ENCODE peak calls at places on chromosomes 12 and 14, in four cellular contexts. F is A549, W is HepG2, S is K562. B is an unnamed sample.

GRCh38 chr12:79975143-79975542 is 40.2 kb upstream of the PPP1R12A start:
- DNase-seq in F (no peak), W (no peak), S (no peak), B (no peak)

GRCh38 chr14:31418440-31418839 is 1.9 kb downstream of the HEATR5A start:
- DNase-seq in F (no peak), W (no peak), S (no peak), B (no peak)

GRCh38 chr12:117968826-117969659 is at the start of gene KSR2:
- DNase-seq in F (peak), W (peak), S (peak), B (no peak)

GRCh38 chr12:67647251-67647546 is 1.3 kb upstream of the DYRK2 start:
- DNase-seq in F (no peak), W (no peak), S (no peak), B (no peak)

GRCh38 chr14:91009501-91010152 is 50.8 kb downstream of the RPS6KA5 start:
- DNase-seq in F (no peak), W (no peak), S (no peak), B (no peak)

GRCh38 chr14:91281346-91281745 is 36.8 kb upstream of the GPR68 start:
- DNase-seq in F (no peak), W (no peak), S (no peak), B (peak)

GRCh38 chr14:21734457-21735074 is 60.9 kb upstream of the OR4E1 start:
- DNase-seq in F (peak), W (peak), S (peak), B (peak)

GRCh38 chr12:31773223-31773750 is 44.5 kb upstream of the AMN1 start:
- DNase-seq in F (no peak), W (peak), S (no peak), B (no peak)

GRCh38 chr14:34254031-34254430 is 208.0 kb downstream of the SPTSSA start:
- DNase-seq in F (no peak), W (no peak), S (no peak), B (no peak)

GRCh38 chr12:32535260-32535999 is 136.1 kb downstream of the FGD4 start:
- DNase-seq in F (peak), W (peak), S (peak), B (peak)

GRCh38 chr14:101370593-101371569 is 190.4 kb upstream of the DIO3 start:
- DNase-seq in F (no peak), W (no peak), S (no peak), B (no peak)

GRCh38 chr12:125065021-125065752 is at the start of gene AACS:
- DNase-seq in F (peak), W (peak), S (peak), B (peak)

GRCh38 chr12:124694250-124694649 is 126.8 kb upstream of the NCOR2 start:
- DNase-seq in F (no peak), W (no peak), S (no peak), B (no peak)

GRCh38 chr14:95829321-95829720 is 47.3 kb upstream of the TUNAR start:
- DNase-seq in F (no peak), W (no peak), S (no peak), B (no peak)

GRCh38 chr12:108647936-108648287 is 14.2 kb upstream of the SELPLG start:
- DNase-seq in F (no peak), W (no peak), S (no peak), B (no peak)

GRCh38 chr12:8088574-8088973 is 6.5 kb downstream of the NECAP1 start:
- DNase-seq in F (no peak), W (no peak), S (no peak), B (no peak)

GRCh38 chr14:33834101-33834955 is 116.5 kb downstream of the EGLN3 start:
- DNase-seq in F (no peak), W (no peak), S (no peak), B (no peak)

GRCh38 chr12:76685246-76685678 is 78.7 kb upstream of the ZDHHC17 start:
- DNase-seq in F (no peak), W (no peak), S (no peak), B (peak)

GRCh38 chr12:74381968-74382367 is 155.7 kb upstream of the ATXN7L3B start:
- DNase-seq in F (no peak), W (no peak), S (no peak), B (no peak)

GRCh38 chr14:88233915-88234314 is 89.2 kb downstream of the KCNK10 start:
- DNase-seq in F (no peak), W (peak), S (peak), B (no peak)

GRCh38 chr12:96471368-96472040 is 17.9 kb upstream of the CFAP54 start:
- DNase-seq in F (no peak), W (no peak), S (no peak), B (peak)

GRCh38 chr14:74950795-74951442 is 4.5 kb downstream of the PGF start:
- DNase-seq in F (no peak), W (peak), S (no peak), B (peak)

GRCh38 chr14:89351364-89351957 is 65.6 kb downstream of the FOXN3 start:
- DNase-seq in F (no peak), W (peak), S (no peak), B (peak)

GRCh38 chr14:95515080-95515489 is 1.4 kb downstream of the SYNE3 start:
- DNase-seq in F (no peak), W (no peak), S (no peak), B (no peak)

GRCh38 chr12:39990122-39991101 is 115.5 kb downstream of the SLC2A13 start:
- DNase-seq in F (peak), W (peak), S (peak), B (peak)

GRCh38 chr12:74985293-74985985 is 224.2 kb downstream of the KCNC2 start:
- DNase-seq in F (no peak), W (no peak), S (no peak), B (no peak)

GRCh38 chr12:95322335-95322734 is 104.7 kb downstream of the VEZT start:
- DNase-seq in F (no peak), W (no peak), S (no peak), B (peak)

GRCh38 chr14:64682173-64682710 is 22.0 kb upstream of the PLEKHG3 start:
- DNase-seq in F (no peak), W (no peak), S (no peak), B (peak)

DNA sequence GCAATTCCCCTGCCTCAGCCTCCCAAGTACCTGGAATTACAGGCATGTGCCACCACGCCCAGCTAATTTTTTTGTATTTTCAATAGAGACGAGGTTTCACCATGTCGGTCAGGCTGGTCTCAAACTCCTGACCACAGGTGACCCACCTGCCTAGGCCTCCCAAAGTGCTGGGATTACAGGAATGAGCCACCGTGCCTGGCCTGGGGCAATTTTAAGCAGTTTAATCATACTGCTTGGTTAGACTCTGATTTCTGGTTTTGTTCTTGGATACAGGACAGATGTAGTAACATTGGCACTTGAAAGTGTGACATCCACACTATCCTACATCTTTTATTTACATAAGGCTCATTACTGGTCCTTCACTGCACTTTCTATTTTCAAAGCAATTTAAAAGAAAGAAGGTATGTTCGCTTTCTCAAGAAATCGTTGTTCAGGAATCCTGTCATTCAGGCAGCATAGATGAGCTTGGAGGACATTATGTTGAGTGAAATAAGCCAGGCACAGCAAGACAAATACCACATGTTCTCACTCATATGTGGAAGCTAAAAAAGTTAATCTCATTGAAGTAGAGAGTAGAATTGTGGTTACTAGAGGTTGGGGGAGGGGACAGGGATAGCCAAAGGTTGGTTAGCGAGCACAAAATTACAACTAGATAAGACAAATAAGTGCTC is 4.0 kb upstream of the NUAK1 start:
- DNase-seq in F (no peak), W (no peak), S (no peak), B (no peak)
- TF ChIP-seq MAZ in F (no peak), W (no peak), S (no peak), B (no peak)

DNA sequence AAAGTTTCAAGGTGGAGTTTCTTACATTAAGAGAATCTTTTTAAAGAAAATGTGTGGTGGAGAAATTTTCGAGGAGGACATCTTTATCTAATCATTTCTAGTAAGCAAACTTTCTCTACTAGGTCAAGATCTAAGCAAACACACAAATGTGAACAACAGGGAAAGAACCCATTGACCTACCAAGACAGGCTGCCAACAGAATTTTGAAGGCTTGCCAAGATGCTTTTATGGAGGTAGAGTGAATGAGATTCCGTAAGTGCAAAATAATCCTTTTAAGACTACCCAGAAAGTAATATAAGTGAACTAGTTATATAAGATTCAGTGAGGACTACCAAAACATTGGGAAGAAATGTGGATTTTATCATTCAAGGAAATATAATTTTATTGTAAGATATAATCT is 357.1 kb upstream of the PDE3A start:
- DNase-seq in F (no peak), W (no peak), S (no peak), B (no peak)
- TF ChIP-seq MAZ in F (no peak), W (no peak), S (no peak), B (no peak)

DNA sequence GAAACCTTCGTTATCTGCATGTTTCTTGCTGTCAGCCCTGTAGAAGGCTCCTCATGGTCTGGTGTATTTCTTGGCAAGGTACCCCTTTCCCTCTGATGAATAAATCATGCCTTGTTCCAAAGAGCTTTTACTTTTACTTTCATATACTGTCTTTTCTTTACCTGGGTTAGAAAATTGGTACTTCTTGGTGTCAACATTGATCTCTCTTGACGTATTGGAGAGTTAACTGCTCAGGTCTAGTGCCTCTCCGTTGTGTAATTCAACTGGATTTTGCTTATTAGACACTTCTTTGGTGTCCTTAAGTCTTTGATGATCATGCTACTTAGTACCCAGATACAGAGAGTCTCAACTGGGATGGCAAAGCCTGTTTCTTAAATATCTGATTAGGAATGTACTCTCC is 154.6 kb downstream of the PTCSC3 start:
- DNase-seq in F (no peak), W (no peak), S (no peak), B (no peak)
- TF ChIP-seq MAZ in F (no peak), W (no peak), S (no peak), B (no peak)

DNA sequence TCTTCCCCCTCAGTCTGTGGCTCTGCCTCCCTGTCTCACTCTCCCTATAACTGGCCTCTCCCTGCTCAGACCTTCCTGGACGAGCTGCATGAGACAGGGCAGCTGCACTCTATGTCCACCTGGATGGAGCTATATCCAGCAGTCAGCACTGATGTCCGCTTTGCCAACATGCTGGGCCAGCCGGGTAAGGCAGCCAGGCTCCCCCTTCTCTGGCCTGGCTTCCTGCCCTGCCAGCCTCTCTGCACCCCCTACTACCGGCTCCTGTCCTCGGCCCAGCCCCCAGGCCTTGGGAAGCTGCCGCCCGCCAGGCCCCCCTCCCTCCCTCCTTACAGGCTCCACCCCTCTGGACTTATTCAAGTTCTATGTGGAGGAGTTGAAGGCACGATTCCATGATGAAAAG is 14.0 kb downstream of the PRPF40B start:
- DNase-seq in F (no peak), W (no peak), S (no peak), B (no peak)
- TF ChIP-seq MAZ in F (no peak), W (no peak), S (no peak), B (no peak)

B was measured in IMR-90.